ENCODE peak calls at places on chromosomes 12 and 14, in nine cellular contexts. M is heart right ventricle, R is cardiac muscle cell, D is heart left ventricle, Z is mammary epithelial cell, A is uterus, B is body of pancreas, L is tibial artery, T is IMR-90. O is an unnamed sample.

GRCh38 chr14:99548285-99548684 is 55.7 kb downstream of the CCDC85C start:
- DNase-seq in D (no peak), L (no peak), B (no peak), A (no peak), R (no peak), M (no peak), Z (no peak), T (no peak), O (no peak)

GRCh38 chr14:53542692-53543091 is 389.6 kb upstream of the DDHD1 start:
- DNase-seq in A (peak), Z (peak), M (no peak), B (peak), R (peak), L (no peak), T (peak), D (no peak), O (no peak)

GRCh38 chr14:77051101-77051500 is 22.6 kb upstream of the IRF2BPL start:
- DNase-seq in B (peak), R (no peak), L (peak), M (peak), T (no peak), Z (no peak), D (peak), A (peak), O (no peak)

GRCh38 chr12:14260011-14260993 is 105.2 kb upstream of the ATF7IP start:
- DNase-seq in R (peak), D (peak), T (peak), L (peak), Z (peak), M (peak), B (peak), A (peak), O (no peak)

GRCh38 chr12:26658991-26659390 is 174.0 kb downstream of the ITPR2 start:
- DNase-seq in T (peak), A (no peak), B (no peak), Z (no peak), L (no peak), D (no peak), R (no peak), M (no peak), O (no peak)

GRCh38 chr12:113440947-113441782 is 19.0 kb downstream of the SDSL start:
- DNase-seq in Z (no peak), M (no peak), T (no peak), R (peak), B (peak), L (no peak), D (no peak), A (no peak), O (no peak)

GRCh38 chr12:112233242-112233641 is 107.9 kb downstream of the TRAFD1 start:
- DNase-seq in T (no peak), L (no peak), A (no peak), R (no peak), D (no peak), B (no peak), Z (no peak), M (no peak), O (no peak)

GRCh38 chr14:76086636-76087035 is 65.1 kb upstream of the GPATCH2L start:
- DNase-seq in M (no peak), D (no peak), Z (no peak), T (no peak), L (no peak), R (no peak), A (no peak), B (no peak), O (no peak)

GRCh38 chr14:82075566-82075965 is 541.9 kb upstream of the SEL1L start:
- DNase-seq in Z (no peak), B (peak), M (peak), L (no peak), D (peak), R (peak), T (no peak), A (no peak), O (peak)

GRCh38 chr14:68243441-68244010 is 423.9 kb downstream of the RAD51B start:
- DNase-seq in T (no peak), B (no peak), R (no peak), Z (no peak), L (no peak), A (no peak), D (no peak), M (no peak), O (no peak)

GRCh38 chr14:77022219-77022852 is 6.2 kb downstream of the IRF2BPL start:
- DNase-seq in D (no peak), B (no peak), R (no peak), L (no peak), A (no peak), M (no peak), T (no peak), Z (no peak), O (no peak)

GRCh38 chr12:133190176-133190575 is 8.9 kb downstream of the ZNF268 start:
- DNase-seq in T (no peak), D (no peak), Z (no peak), M (no peak), R (no peak), A (no peak), L (no peak), B (no peak), O (no peak)

GRCh38 chr12:6552140-6552551 is 3.7 kb downstream of the IFFO1 start:
- DNase-seq in R (peak), Z (no peak), T (no peak), B (no peak), D (peak), A (peak), L (peak), M (peak), O (no peak)

GRCh38 chr12:127286281-127286680 is 980.7 kb upstream of the TMEM132C start:
- DNase-seq in D (no peak), T (no peak), R (no peak), Z (no peak), M (no peak), B (no peak), A (no peak), L (no peak), O (no peak)

GRCh38 chr12:31226639-31227038 is 99.3 kb downstream of the SINHCAF start:
- DNase-seq in R (no peak), L (no peak), T (no peak), B (no peak), A (no peak), D (no peak), M (no peak), Z (no peak), O (no peak)

GRCh38 chr14:37546621-37547447 is 48.2 kb downstream of the FOXA1 start:
- DNase-seq in T (peak), B (no peak), D (no peak), L (no peak), A (no peak), Z (no peak), R (peak), M (no peak), O (no peak)

GRCh38 chr14:105364100-105364708 is 34.1 kb upstream of the TEX22 start:
- DNase-seq in D (no peak), Z (peak), T (peak), R (no peak), A (no peak), B (no peak), L (no peak), M (peak), O (no peak)

GRCh38 chr12:107749094-107749493 is 11.8 kb downstream of the PRDM4 start:
- DNase-seq in L (no peak), M (no peak), B (no peak), Z (peak), D (no peak), R (no peak), A (no peak), T (peak), O (no peak)

GRCh38 chr12:123471374-123472068 is 13.6 kb downstream of the SNRNP35 start:
- DNase-seq in T (peak), L (no peak), B (no peak), D (peak), Z (no peak), M (peak), A (no peak), R (no peak), O (no peak)

GRCh38 chr14:104448321-104448720 is 131.2 kb upstream of the C14orf180 start:
- DNase-seq in L (no peak), A (no peak), R (no peak), T (no peak), M (no peak), Z (no peak), B (no peak), D (no peak), O (no peak)

GRCh38 chr12:53182836-53183235 is 2.1 kb upstream of the CSAD start:
- DNase-seq in B (peak), Z (no peak), L (no peak), T (no peak), R (no peak), D (no peak), A (no peak), M (no peak), O (no peak)

GRCh38 chr12:32155911-32156585 is 49.4 kb downstream of the BICD1 start:
- DNase-seq in A (no peak), T (no peak), B (no peak), R (peak), D (no peak), Z (peak), L (no peak), M (no peak), O (no peak)

GRCh38 chr12:96112733-96113132 is 77.3 kb upstream of the LTA4H start:
- DNase-seq in R (no peak), Z (no peak), D (no peak), L (no peak), A (no peak), M (no peak), T (no peak), B (peak), O (no peak)

GRCh38 chr14:42192659-42193425 is 586.2 kb downstream of the LRFN5 start:
- DNase-seq in T (peak), Z (peak), B (no peak), D (no peak), L (no peak), R (no peak), A (no peak), M (no peak), O (no peak)

GRCh38 chr14:30995674-30996073 is 29.8 kb upstream of the AP4S1 start:
- DNase-seq in Z (no peak), B (no peak), M (no peak), L (no peak), R (no peak), T (no peak), D (no peak), A (no peak), O (no peak)

GRCh38 chr12:38905480-38906351 is at the start of gene CPNE8:
- DNase-seq in A (peak), R (peak), Z (peak), L (peak), T (no peak), D (peak), B (peak), M (peak), O (no peak)

GRCh38 chr12:45730842-45731336 is 1.4 kb downstream of the ARID2 start:
- DNase-seq in L (no peak), D (no peak), R (peak), M (no peak), B (peak), T (peak), Z (peak), A (no peak), O (peak)

GRCh38 chr12:121964813-121965643 is 46.6 kb downstream of the CFAP251 start:
- DNase-seq in L (no peak), Z (peak), R (no peak), A (no peak), D (no peak), T (peak), M (no peak), B (no peak), O (no peak)

GRCh38 chr12:6696690-6697583 is 3.7 kb downstream of the PIANP start:
- DNase-seq in R (no peak), Z (no peak), A (no peak), T (no peak), B (no peak), L (no peak), D (no peak), M (no peak), O (peak)

GRCh38 chr12:16344269-16344668 is 3.2 kb upstream of the MGST1 start:
- DNase-seq in D (no peak), L (no peak), R (no peak), T (peak), B (no peak), M (no peak), A (no peak), Z (no peak), O (no peak)

GRCh38 chr14:89616425-89617141 is 199.6 kb upstream of the FOXN3 start:
- DNase-seq in M (no peak), A (no peak), R (no peak), L (no peak), Z (no peak), D (no peak), T (peak), B (no peak), O (peak)

GRCh38 chr12:108729612-108730336 is 1.5 kb downstream of the CORO1C start:
- DNase-seq in L (no peak), B (peak), Z (peak), A (no peak), M (no peak), D (no peak), R (peak), T (no peak), O (peak)

GRCh38 chr12:77167801-77168200 is 102.4 kb upstream of the E2F7 start:
- DNase-seq in Z (peak), T (no peak), M (no peak), D (no peak), L (no peak), R (no peak), A (no peak), B (no peak), O (no peak)

GRCh38 chr12:108442910-108443309 is 72.2 kb upstream of the FICD start:
- DNase-seq in M (no peak), A (no peak), L (no peak), B (no peak), R (no peak), Z (no peak), T (no peak), D (no peak), O (no peak)

GRCh38 chr14:38400751-38401150 is 144.9 kb upstream of the CLEC14A start:
- DNase-seq in A (no peak), R (no peak), L (no peak), T (no peak), M (no peak), Z (no peak), B (no peak), D (no peak), O (no peak)

GRCh38 chr12:130246560-130246959 is 84.3 kb downstream of the FZD10 start:
- DNase-seq in B (no peak), Z (no peak), R (no peak), D (no peak), A (no peak), T (no peak), L (no peak), M (no peak), O (no peak)

GRCh38 chr14:89378119-89378518 is 38.9 kb downstream of the FOXN3 start:
- DNase-seq in D (no peak), M (no peak), R (no peak), B (no peak), A (no peak), L (no peak), Z (peak), T (peak), O (no peak)

GRCh38 chr12:43107401-43107800 is 444.6 kb downstream of the ADAMTS20 start:
- DNase-seq in B (no peak), R (no peak), M (no peak), L (no peak), D (no peak), Z (no peak), T (no peak), A (no peak), O (no peak)

GRCh38 chr12:45914090-45914489 is 76.3 kb downstream of the SCAF11 start:
- DNase-seq in L (no peak), M (no peak), A (no peak), Z (peak), D (no peak), R (no peak), T (peak), B (no peak), O (no peak)

DNA sequence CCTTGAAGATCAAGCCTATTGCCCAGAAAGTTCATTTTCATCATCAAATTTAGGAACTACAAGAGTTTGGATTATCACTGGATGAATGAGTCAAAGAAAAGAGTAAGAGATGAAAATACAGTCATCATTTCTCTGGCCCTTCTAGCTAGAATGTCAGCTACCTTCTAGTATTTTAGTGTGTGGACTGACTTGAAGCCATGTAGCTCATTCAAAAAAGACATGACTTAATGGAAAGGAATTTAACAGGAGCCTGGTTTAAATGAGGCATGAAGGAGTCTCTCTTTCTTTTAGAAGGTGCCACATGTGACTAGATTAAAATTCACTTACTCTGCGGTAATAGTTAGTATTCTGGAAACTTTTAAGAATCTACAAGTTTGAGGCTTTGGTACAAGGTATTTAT is 7.1 kb downstream of the PTHLH start:
- DNase-seq in Z (no peak), D (no peak), M (no peak), L (no peak), T (peak), A (no peak), R (no peak), B (no peak), O (no peak)
- H3K27ac ChIP-seq in Z (peak), D (no peak), M (no peak), L (no peak), T (no peak), A (no peak), R (no peak), B (no peak), O (no peak)

GRCh38 chr14:39717000-39717399 is 284.8 kb upstream of the FBXO33 start:
- DNase-seq in T (no peak), Z (no peak), M (no peak), B (no peak), R (no peak), D (no peak), A (no peak), L (no peak), O (no peak)
- H3K4me3 ChIP-seq in T (no peak), Z (no peak), M (no peak), B (no peak), R (no peak), D (no peak), A (no peak), L (no peak), O (no peak)

GRCh38 chr14:33911046-33911445 is 39.8 kb downstream of the EGLN3 start:
- DNase-seq in L (no peak), R (no peak), B (no peak), T (no peak), A (no peak), M (no peak), D (no peak), Z (no peak), O (no peak)

GRCh38 chr14:33909380-33910084 is 41.3 kb downstream of the EGLN3 start:
- DNase-seq in M (no peak), Z (no peak), R (no peak), B (no peak), T (no peak), A (no peak), L (no peak), D (no peak), O (no peak)

GRCh38 chr14:33906968-33907367 is 43.9 kb downstream of the EGLN3 start:
- DNase-seq in D (no peak), T (no peak), M (no peak), B (no peak), Z (no peak), L (no peak), A (no peak), R (no peak), O (no peak)

GRCh38 chr14:33904609-33905008 is 46.3 kb downstream of the EGLN3 start:
- DNase-seq in R (no peak), B (no peak), A (no peak), T (no peak), M (no peak), D (no peak), Z (no peak), L (no peak), O (no peak)

GRCh38 chr14:33908540-33909223 is 42.2 kb downstream of the EGLN3 start:
- DNase-seq in M (no peak), A (no peak), D (no peak), L (no peak), Z (no peak), B (no peak), T (no peak), R (no peak), O (no peak)
- TF ChIP-seq CTCF in M (no peak), A (no peak), D (no peak), L (no peak), Z (no peak), B (no peak), T (no peak), R (no peak), O (peak)

GRCh38 chr12:99386907-99387306 is 260.6 kb upstream of the GARIN6 start:
- DNase-seq in B (no peak), Z (peak), T (peak), M (no peak), R (peak), D (no peak), L (no peak), A (no peak), O (peak)
- H3K27ac ChIP-seq in B (no peak), Z (no peak), T (no peak), M (no peak), R (no peak), D (no peak), L (no peak), A (no peak), O (no peak)

DNA sequence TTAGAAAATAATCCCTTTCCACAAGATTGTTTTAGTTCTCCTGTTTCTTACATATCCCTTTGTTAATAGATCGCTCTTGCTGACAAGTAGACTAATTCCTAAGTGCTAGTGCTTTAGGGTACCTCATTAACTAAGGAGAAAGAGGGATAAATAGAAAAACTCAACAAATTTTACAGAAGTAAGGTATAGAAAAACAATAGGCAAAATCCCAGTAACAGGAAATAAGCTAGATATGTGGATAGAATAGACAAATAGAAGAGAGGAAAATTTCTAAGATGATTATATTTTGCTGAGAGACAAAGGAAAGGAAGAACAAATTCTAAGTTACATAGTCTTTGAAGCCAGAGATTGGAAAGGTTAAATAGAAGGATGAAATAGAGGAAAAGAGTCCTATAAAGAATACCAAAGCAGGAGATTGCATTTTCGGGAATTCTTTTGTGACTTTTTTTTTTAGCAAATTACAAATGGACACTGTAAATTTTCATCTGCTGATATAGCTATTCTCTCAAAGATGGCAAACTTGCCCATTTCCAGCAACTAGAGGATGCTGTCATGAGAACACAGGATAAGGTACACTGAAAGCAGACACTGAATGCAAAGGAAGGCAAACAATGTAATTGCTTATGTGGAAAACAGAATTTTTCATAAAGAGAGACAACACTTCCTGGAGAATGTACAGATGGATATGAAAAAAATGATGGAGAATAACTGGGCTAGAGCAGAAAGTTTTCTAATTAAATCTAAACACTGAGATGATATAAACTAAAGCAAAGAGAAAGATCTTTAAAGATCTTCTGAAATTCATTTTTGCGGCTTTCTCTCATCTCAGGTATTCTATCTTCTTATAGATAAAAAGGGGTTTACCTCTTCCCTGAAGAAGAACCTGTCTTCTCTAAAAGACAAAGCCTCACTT is 765 bp downstream of the CD69 start:
- DNase-seq in B (no peak), D (no peak), R (no peak), A (no peak), L (no peak), M (no peak), T (no peak), Z (no peak), O (no peak)
- H3K4me3 ChIP-seq in B (no peak), D (peak), R (no peak), A (no peak), L (no peak), M (no peak), T (no peak), Z (no peak), O (peak)

O was measured in OCI-LY7.